ENCODE peak calls at places on chromosomes 16 and 17, in nine cellular contexts. Y is thoracic aorta; S is NCI-H460; H is SJCRH30; B is COR-L47; V is WTC11; D is Karpas-422; J is stimulated activated CD4-positive, alpha-beta T cell treated with anti-CD3 and anti-CD28 coated beads, Interleukin-12 subunit alpha, Interleukin-12 subunit beta, amount 100 ng/mL, for 24 hours; A is OCI-LY7. E is an unnamed sample.

GRCh38 chr17:7220593-7221280 is 999 bp downstream of the ACADVL start:
- DNase-seq in Y (no peak), S (peak; percentile 74), H (peak; percentile 40), B (no peak), V (peak; percentile 69), D (peak; percentile 89), J (no peak), A (peak; percentile 74), E (peak; percentile 75)

GRCh38 chr17:3659541-3660111 is 8.8 kb downstream of the TAX1BP3 start:
- DNase-seq in Y (peak; percentile 51), S (no peak), H (no peak), B (no peak), V (no peak), D (no peak), J (no peak), A (no peak), E (no peak)

GRCh38 chr16:50741225-50741807 is 570 bp upstream of the CYLD start:
- DNase-seq in Y (no peak), S (no peak), H (no peak), B (no peak), V (no peak), D (no peak), J (no peak), A (no peak), E (peak; percentile 28)

GRCh38 chr16:11985250-11985649 is 8.7 kb downstream of the SNX29 start:
- DNase-seq in Y (no peak), S (no peak), H (no peak), B (no peak), V (no peak), D (no peak), J (no peak), A (no peak), E (no peak)

GRCh38 chr17:38667099-38667786 is 7.5 kb downstream of the EPOP start:
- DNase-seq in Y (no peak), S (peak; percentile 72), H (peak; percentile 71), B (peak; percentile 67), V (peak; percentile 82), D (peak; percentile 86), J (peak; percentile 23), A (peak; percentile 78), E (peak; percentile 91)

GRCh38 chr16:56041556-56042140 is 149.6 kb upstream of the GNAO1 start:
- DNase-seq in Y (no peak), S (no peak), H (peak; percentile 15), B (peak; percentile 68), V (peak; percentile 71), D (peak; percentile 86), J (no peak), A (peak; percentile 10), E (peak; percentile 86)

GRCh38 chr16:49343291-49343690 is 30.3 kb upstream of the C16orf78 start:
- DNase-seq in Y (no peak), S (no peak), H (no peak), B (no peak), V (no peak), D (no peak), J (no peak), A (no peak), E (no peak)

GRCh38 chr16:30369091-30369937 is 980 bp downstream of the TBC1D10B start:
- DNase-seq in Y (no peak), S (no peak), H (no peak), B (no peak), V (no peak), D (peak; percentile 61), J (no peak), A (no peak), E (peak; percentile 29)

GRCh38 chr16:23119570-23119969 is 29.7 kb downstream of the USP31 start:
- DNase-seq in Y (no peak), S (no peak), H (no peak), B (no peak), V (no peak), D (no peak), J (no peak), A (no peak), E (no peak)

GRCh38 chr17:37828313-37829124 is 83.7 kb upstream of the HNF1B start:
- DNase-seq in Y (no peak), S (peak; percentile 55), H (no peak), B (no peak), V (no peak), D (peak; percentile 70), J (no peak), A (no peak), E (no peak)

GRCh38 chr17:22273308-22273707 is 581.0 kb downstream of the KCNJ18 start:
- DNase-seq in Y (no peak), S (no peak), H (no peak), B (no peak), V (no peak), D (peak; percentile 19), J (no peak), A (no peak), E (no peak)

GRCh38 chr17:72901657-72902056 is 190.8 kb downstream of the SLC39A11 start:
- DNase-seq in Y (no peak), S (no peak), H (no peak), B (no peak), V (no peak), D (no peak), J (no peak), A (no peak), E (no peak)

E was measured in GM23338.